ENCODE peak calls at places on chromosomes 6 and 20, in nine cellular contexts. V is AG04450; Q is activated naive CD4-positive, alpha-beta T cell treated with anti-CD3 and anti-CD28 coated beads, Interleukin-2, amount 50 U/mL, for 16 hours; Y is stimulated activated CD4-positive, alpha-beta T cell treated with anti-CD3 and anti-CD28 coated beads, Interleukin-12 subunit alpha, Interleukin-12 subunit beta, amount 100 ng/mL, for 48 hours; M is DMS153; D is nephron progenitor cell; N is substantia nigra; C is CD4-positive, alpha-beta T cell; K is GM12865. H is an unnamed sample.

GRCh38 chr6:160507420-160507819 is 156.7 kb downstream of the LPA start:
- DNase-seq in Y (no peak), C (no peak), K (no peak), V (no peak), Q (no peak), N (no peak), D (no peak), M (no peak), H (no peak)

GRCh38 chr20:12466915-12467314 is 541.9 kb upstream of the SPTLC3 start:
- DNase-seq in C (no peak), V (no peak), N (no peak), M (peak; percentile 60), D (no peak), Q (no peak), Y (no peak), K (no peak), H (no peak)

GRCh38 chr6:46419576-46420002 is 71.7 kb downstream of the RCAN2 start:
- DNase-seq in Q (no peak), M (peak; percentile 32), Y (peak; percentile 21), C (no peak), V (peak; percentile 15), N (peak; percentile 18), D (peak; percentile 43), K (peak; percentile 64), H (no peak)

GRCh38 chr6:157358287-157358686 is 22.7 kb upstream of the ZDHHC14 start:
- DNase-seq in V (no peak), N (no peak), D (no peak), Q (no peak), M (no peak), K (no peak), C (no peak), Y (no peak), H (no peak)

GRCh38 chr6:138692978-138693909 is 80.3 kb upstream of the CCDC28A start:
- DNase-seq in V (peak; percentile 21), Y (peak; percentile 4), C (no peak), D (peak; percentile 67), K (peak; percentile 40), N (peak; percentile 47), M (peak; percentile 70), Q (peak; percentile 25), H (no peak)

GRCh38 chr6:117483004-117483644 is 650 bp downstream of the DCBLD1 start:
- DNase-seq in C (no peak), Q (peak; percentile 22), D (peak; percentile 72), N (peak; percentile 39), V (no peak), Y (no peak), K (peak; percentile 64), M (peak; percentile 30), H (no peak)

GRCh38 chr6:34484899-34485298 is 19.0 kb downstream of the PACSIN1 start:
- DNase-seq in V (no peak), D (no peak), M (no peak), Y (peak; percentile 56), K (peak; percentile 63), N (no peak), Q (peak; percentile 76), C (peak; percentile 53), H (no peak)

GRCh38 chr20:57440678-57441509 is 49.7 kb downstream of the RBM38 start:
- DNase-seq in Y (no peak), N (peak; percentile 89), K (no peak), V (peak; percentile 60), M (no peak), C (no peak), D (no peak), Q (no peak), H (peak; percentile 84)

GRCh38 chr6:24227556-24227955 is 101.5 kb downstream of the NRSN1 start:
- DNase-seq in K (no peak), M (no peak), N (no peak), D (no peak), Q (no peak), V (no peak), Y (no peak), C (no peak), H (no peak)

GRCh38 chr6:122610690-122611455 is 668 bp downstream of the PKIB start:
- DNase-seq in N (no peak), C (no peak), Y (no peak), M (peak; percentile 45), D (peak; percentile 55), Q (peak; percentile 16), K (peak; percentile 37), V (no peak), H (no peak)

GRCh38 chr6:165229216-165229615 is 80.2 kb downstream of the C6orf118 start:
- DNase-seq in N (no peak), D (no peak), M (no peak), K (no peak), V (no peak), C (no peak), Y (no peak), Q (no peak), H (no peak)

GRCh38 chr6:129786548-129786947 is 74.6 kb downstream of the TMEM244 start:
- DNase-seq in V (no peak), N (no peak), Q (no peak), K (no peak), C (no peak), D (no peak), M (no peak), Y (no peak), H (no peak)

GRCh38 chr20:44196278-44196677 is 9.3 kb upstream of the JPH2 start:
- DNase-seq in C (no peak), D (no peak), N (no peak), Q (no peak), V (no peak), M (no peak), K (no peak), Y (no peak), H (no peak)

GRCh38 chr6:128406453-128406852 is 113.9 kb downstream of the PTPRK start:
- DNase-seq in M (no peak), C (no peak), K (no peak), Y (no peak), Q (no peak), N (no peak), D (no peak), V (no peak), H (no peak)

GRCh38 chr6:111552241-111552744 is 53.4 kb downstream of the TRAF3IP2 start:
- DNase-seq in K (no peak), Q (no peak), N (peak; percentile 62), M (no peak), C (no peak), Y (no peak), V (peak; percentile 95), D (peak; percentile 51), H (peak; percentile 76)

GRCh38 chr20:12394786-12395185 is 477.1 kb downstream of the BTBD3 start:
- DNase-seq in V (no peak), D (no peak), Q (no peak), M (no peak), Y (no peak), C (no peak), K (no peak), N (no peak), H (no peak)

GRCh38 chr6:31741815-31742214 is 2.0 kb downstream of the MSH5 start:
- DNase-seq in K (no peak), V (no peak), C (no peak), Y (no peak), N (no peak), D (no peak), Q (no peak), M (no peak), H (no peak)

GRCh38 chr6:111521497-111522275 is 38.7 kb upstream of the REV3L start:
- DNase-seq in D (no peak), Y (no peak), Q (no peak), K (no peak), V (no peak), M (no peak), N (no peak), C (no peak), H (no peak)

GRCh38 chr20:21111416-21111815 is 5.3 kb upstream of the LINC00237 start:
- DNase-seq in C (no peak), V (no peak), M (no peak), Y (no peak), D (no peak), N (no peak), Q (no peak), K (no peak), H (no peak)

GRCh38 chr6:104306206-104306605 is 553.5 kb downstream of the HACE1 start:
- DNase-seq in V (no peak), C (no peak), K (no peak), M (no peak), N (no peak), Y (no peak), Q (no peak), D (no peak), H (no peak)

GRCh38 chr20:62202676-62203377 is 17.3 kb downstream of the HRH3 start:
- DNase-seq in V (no peak), M (no peak), Q (no peak), N (no peak), C (no peak), K (no peak), D (no peak), Y (no peak), H (no peak)

GRCh38 chr20:25081730-25082497 is at the start of gene VSX1:
- DNase-seq in D (no peak), K (no peak), N (no peak), Q (no peak), V (no peak), Y (no peak), M (no peak), C (no peak), H (no peak)

GRCh38 chr20:45011108-45011526 is 44.8 kb downstream of the STK4 start:
- DNase-seq in Y (peak; percentile 40), K (peak; percentile 45), Q (peak; percentile 49), D (peak; percentile 49), C (peak; percentile 22), V (peak; percentile 39), N (peak; percentile 26), M (peak; percentile 21), H (peak; percentile 14)

GRCh38 chr20:3107464-3108025 is 23.0 kb upstream of the AVP start:
- DNase-seq in K (no peak), Y (no peak), D (no peak), C (no peak), N (no peak), V (no peak), Q (no peak), M (no peak), H (no peak)

GRCh38 chr6:33018904-33019303 is 9.5 kb upstream of the HLA-DOA start:
- DNase-seq in M (no peak), K (peak; percentile 92), C (no peak), Y (no peak), D (no peak), Q (peak; percentile 45), N (peak; percentile 20), V (no peak), H (peak; percentile 19)

GRCh38 chr6:149454405-149454848 is 30.4 kb downstream of the ZC3H12D start:
- DNase-seq in D (no peak), C (no peak), K (no peak), M (no peak), Y (no peak), N (peak; percentile 81), V (peak; percentile 43), Q (no peak), H (peak; percentile 83)

GRCh38 chr6:158043586-158044524 is 62.2 kb downstream of the SYNJ2 start:
- DNase-seq in Y (no peak), D (no peak), C (no peak), M (no peak), N (no peak), K (no peak), Q (no peak), V (no peak), H (no peak)

GRCh38 chr20:23161244-23161875 is 75.2 kb upstream of the CD93 start:
- DNase-seq in N (no peak), M (no peak), K (peak; percentile 53), Q (no peak), V (no peak), C (no peak), D (no peak), Y (no peak), H (no peak)

GRCh38 chr6:119322715-119323350 is 26.7 kb downstream of the MAN1A1 start:
- DNase-seq in D (no peak), Y (no peak), M (no peak), Q (no peak), V (no peak), N (no peak), C (no peak), K (no peak), H (no peak)

GRCh38 chr20:44759595-44759994 is 13.9 kb downstream of the KCNK15 start:
- DNase-seq in D (no peak), N (no peak), V (no peak), Y (no peak), C (no peak), K (no peak), M (no peak), Q (no peak), H (no peak)

GRCh38 chr6:108441141-108441540 is 119.6 kb upstream of the FOXO3 start:
- DNase-seq in Q (no peak), Y (no peak), N (no peak), D (no peak), V (no peak), K (no peak), M (no peak), C (no peak), H (no peak)